ENCODE peak calls at places on chromosome 18, in six cellular contexts. N is mammary epithelial cell, P is A549, J is PC-9, V is tibial nerve, W is esophagus squamous epithelium. M is an unnamed sample.

GRCh38 chr18:7873316-7873715 is 306.2 kb downstream of the PTPRM start:
- DNase-seq in N (no peak), P (peak), J (no peak), V (no peak), W (no peak), M (no peak)

GRCh38 chr18:76686737-76687231 is 135.6 kb upstream of the ZNF236 start:
- DNase-seq in N (peak), P (peak), J (peak), V (peak), W (no peak), M (no peak)

GRCh38 chr18:21391074-21391673 is 149.1 kb downstream of the GREB1L start:
- DNase-seq in N (peak), P (peak), J (peak), V (no peak), W (no peak), M (peak)

GRCh38 chr18:48229445-48230052 is 179.6 kb downstream of the ZBTB7C start:
- DNase-seq in N (no peak), P (no peak), J (no peak), V (no peak), W (no peak), M (no peak)

GRCh38 chr18:8480506-8481328 is 128.5 kb upstream of the RAB12 start:
- DNase-seq in N (peak), P (peak), J (peak), V (no peak), W (no peak), M (no peak)

GRCh38 chr18:79523221-79523737 is 127.5 kb downstream of the NFATC1 start:
- DNase-seq in N (no peak), P (no peak), J (no peak), V (no peak), W (no peak), M (no peak)

GRCh38 chr18:50982802-50983179 is 15.0 kb downstream of the ELAC1 start:
- DNase-seq in N (no peak), P (no peak), J (no peak), V (no peak), W (no peak), M (no peak)

GRCh38 chr18:50709215-50709614 is 110.6 kb downstream of the MRO start:
- DNase-seq in N (no peak), P (no peak), J (no peak), V (no peak), W (no peak), M (no peak)

GRCh38 chr18:61643884-61644647 is 248.7 kb downstream of the RNF152 start:
- DNase-seq in N (no peak), P (no peak), J (no peak), V (no peak), W (no peak), M (no peak)

GRCh38 chr18:62777814-62778213 is 62.5 kb downstream of the PHLPP1 start:
- DNase-seq in N (no peak), P (no peak), J (no peak), V (no peak), W (no peak), M (no peak)

GRCh38 chr18:45014047-45014501 is 333.4 kb downstream of the SETBP1 start:
- DNase-seq in N (peak), P (peak), J (peak), V (no peak), W (no peak), M (peak)

GRCh38 chr18:7770903-7771302 is 203.8 kb downstream of the PTPRM start:
- DNase-seq in N (no peak), P (no peak), J (no peak), V (no peak), W (no peak), M (no peak)

GRCh38 chr18:75473316-75473715 is 45.8 kb upstream of the SMIM21 start:
- DNase-seq in N (no peak), P (no peak), J (no peak), V (no peak), W (no peak), M (no peak)

GRCh38 chr18:41731887-41732286 is 223.1 kb upstream of the PIK3C3 start:
- DNase-seq in N (no peak), P (no peak), J (no peak), V (no peak), W (no peak), M (no peak)

DNA sequence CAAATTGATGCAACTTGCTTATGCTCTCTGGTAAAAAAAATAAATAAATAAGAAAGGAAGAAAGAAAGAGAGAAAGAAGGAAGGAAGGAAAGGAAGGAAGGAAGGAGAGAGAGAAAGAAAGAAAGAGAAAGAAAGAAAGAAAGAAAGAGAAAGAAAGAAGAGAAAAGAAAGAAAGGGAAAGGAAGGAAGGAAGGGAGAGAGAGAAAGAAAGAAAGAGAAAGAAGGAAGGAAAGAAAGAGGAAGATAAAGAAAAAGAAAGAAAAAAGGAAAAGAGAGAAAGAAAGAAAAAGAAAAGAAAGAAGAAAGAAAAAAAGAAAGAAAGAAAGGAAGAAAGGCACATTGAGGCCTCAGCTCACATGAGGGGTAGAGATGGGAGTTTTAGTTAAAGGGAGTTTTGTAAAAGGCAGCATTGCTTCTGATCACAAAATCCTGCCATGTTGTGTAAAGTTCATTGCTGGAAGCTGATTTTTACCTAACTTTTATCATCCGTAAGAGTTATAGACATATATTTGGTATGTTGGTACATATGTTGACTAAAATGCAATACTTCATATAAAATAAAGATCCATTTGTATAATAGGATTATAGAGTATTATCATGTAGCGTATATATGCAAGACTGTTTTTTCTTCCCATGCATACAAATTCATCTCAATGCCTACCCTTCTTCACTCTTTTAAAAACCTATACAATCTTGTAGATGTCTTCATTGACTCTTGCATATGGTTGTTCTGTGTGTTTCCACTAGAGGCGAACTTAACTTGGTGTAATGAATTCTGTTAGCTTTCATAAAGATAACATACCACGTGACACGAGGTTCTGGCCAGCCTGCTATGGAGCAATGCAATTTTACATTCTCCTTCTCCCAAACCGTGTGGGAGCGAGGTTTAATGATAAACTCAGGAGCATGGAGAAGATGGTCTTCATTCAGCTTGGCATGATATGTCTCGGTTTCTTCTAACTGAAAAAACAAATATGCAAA is 32.8 kb downstream of the MYOM1 start:
- DNase-seq in N (no peak), P (peak), J (no peak), V (no peak), W (no peak), M (no peak)
- TF ChIP-seq CTCF in N (no peak), P (no peak), J (no peak), V (no peak), W (no peak), M (no peak)

DNA sequence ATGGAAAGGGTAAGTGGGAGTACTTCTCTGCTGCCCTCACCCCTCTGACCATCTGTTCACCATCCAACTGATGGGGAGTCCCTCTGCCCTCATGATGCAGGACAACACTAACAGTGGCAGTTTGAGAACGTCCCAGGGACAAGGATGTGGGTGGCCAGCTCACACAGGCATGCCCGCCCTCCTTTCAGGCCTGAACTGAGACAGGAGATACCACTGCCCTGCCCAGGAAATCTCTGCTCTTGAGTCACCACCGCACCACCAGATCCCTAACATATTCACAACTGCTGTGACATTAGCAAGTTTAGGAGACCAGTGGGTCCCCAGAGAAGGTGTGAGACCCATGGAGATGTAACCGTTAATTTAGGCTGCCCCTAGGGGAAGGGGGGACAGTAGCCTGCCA is 66.2 kb downstream of the TRAPPC8 start:
- DNase-seq in N (peak), P (no peak), J (no peak), V (no peak), W (no peak), M (no peak)
- TF ChIP-seq CTCF in N (no peak), P (no peak), J (no peak), V (no peak), W (no peak), M (no peak)

DNA sequence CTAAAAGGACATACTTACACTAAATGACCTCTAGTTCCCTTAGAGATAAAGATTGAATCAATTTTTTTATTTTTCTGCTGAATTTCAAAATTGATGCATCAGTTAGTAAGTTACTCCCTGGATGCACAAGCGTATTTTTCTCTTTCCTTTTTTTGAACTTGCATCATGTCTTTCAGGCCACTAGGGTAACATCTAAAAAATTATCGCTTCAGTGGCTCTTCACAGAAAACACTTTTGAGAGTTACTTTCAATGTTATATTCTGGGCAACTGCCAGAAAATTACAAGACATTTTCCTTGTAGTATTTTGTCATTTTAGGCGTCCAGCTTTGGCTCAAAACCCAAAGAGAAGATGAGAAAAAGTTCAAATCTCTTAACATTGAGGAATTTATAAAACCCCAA is 59.8 kb downstream of the DSEL start:
- DNase-seq in N (no peak), P (no peak), J (no peak), V (no peak), W (no peak), M (no peak)
- TF ChIP-seq CTCF in N (peak), P (no peak), J (no peak), V (no peak), W (no peak), M (no peak)

GRCh38 chr18:37180086-37180485 is 351.2 kb downstream of the KIAA1328 start:
- DNase-seq in N (no peak), P (no peak), J (no peak), V (no peak), W (no peak), M (no peak)

GRCh38 chr18:37170984-37171383 is 342.1 kb downstream of the KIAA1328 start:
- DNase-seq in N (no peak), P (no peak), J (no peak), V (no peak), W (no peak), M (no peak)

GRCh38 chr18:37179384-37179783 is 350.5 kb downstream of the KIAA1328 start:
- DNase-seq in N (no peak), P (no peak), J (no peak), V (no peak), W (no peak), M (no peak)

GRCh38 chr18:37176307-37176934 is 347.5 kb downstream of the KIAA1328 start:
- DNase-seq in N (peak), P (no peak), J (peak), V (no peak), W (no peak), M (no peak)

DNA sequence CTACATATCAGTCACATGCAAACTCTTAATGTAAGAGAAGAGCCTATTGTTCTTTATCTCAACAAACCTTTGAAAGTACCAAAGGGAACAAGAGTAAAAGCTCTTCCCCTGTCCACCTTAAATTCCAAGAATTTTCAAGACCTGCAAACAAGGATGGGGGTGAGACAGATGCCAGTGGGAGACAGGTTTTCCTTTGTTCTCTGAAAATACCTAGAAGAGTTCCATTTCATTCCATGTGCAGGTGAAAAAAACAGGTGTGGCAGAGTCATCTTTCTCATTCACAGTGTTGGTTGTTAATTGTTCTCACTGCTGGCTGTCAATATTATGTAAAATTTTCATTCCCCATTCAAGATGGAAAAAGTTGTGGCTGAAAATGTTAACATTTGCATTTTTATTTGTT is 346.8 kb downstream of the KIAA1328 start:
- DNase-seq in N (no peak), P (no peak), J (peak), V (no peak), W (no peak), M (peak)
- TF ChIP-seq CTCF in N (no peak), P (no peak), J (no peak), V (no peak), W (no peak), M (no peak)

GRCh38 chr18:52995875-52996274 is 655.9 kb downstream of the DCC start:
- DNase-seq in N (no peak), P (no peak), J (no peak), V (no peak), W (no peak), M (no peak)

GRCh38 chr18:52991246-52991645 is 651.2 kb downstream of the DCC start:
- DNase-seq in N (no peak), P (no peak), J (no peak), V (no peak), W (no peak), M (no peak)

GRCh38 chr18:52992041-52992440 is 652.0 kb downstream of the DCC start:
- DNase-seq in N (no peak), P (peak), J (no peak), V (no peak), W (no peak), M (no peak)
- TF ChIP-seq CTCF in N (no peak), P (no peak), J (no peak), V (no peak), W (no peak), M (no peak)

GRCh38 chr18:3499498-3499897 is 49.5 kb downstream of the TGIF1 start:
- DNase-seq in N (no peak), P (no peak), J (no peak), V (no peak), W (no peak), M (no peak)
- TF ChIP-seq CTCF in N (no peak), P (no peak), J (no peak), V (no peak), W (no peak), M (no peak)

GRCh38 chr18:58580623-58581022 is 48.3 kb downstream of the ALPK2 start:
- DNase-seq in N (no peak), P (peak), J (no peak), V (no peak), W (no peak), M (no peak)
- TF ChIP-seq CTCF in N (no peak), P (no peak), J (no peak), V (no peak), W (no peak), M (no peak)

GRCh38 chr18:43380098-43380672 is 102.9 kb upstream of the SYT4 start:
- DNase-seq in N (no peak), P (no peak), J (no peak), V (no peak), W (no peak), M (no peak)
- TF ChIP-seq CTCF in N (no peak), P (no peak), J (no peak), V (no peak), W (no peak), M (no peak)

DNA sequence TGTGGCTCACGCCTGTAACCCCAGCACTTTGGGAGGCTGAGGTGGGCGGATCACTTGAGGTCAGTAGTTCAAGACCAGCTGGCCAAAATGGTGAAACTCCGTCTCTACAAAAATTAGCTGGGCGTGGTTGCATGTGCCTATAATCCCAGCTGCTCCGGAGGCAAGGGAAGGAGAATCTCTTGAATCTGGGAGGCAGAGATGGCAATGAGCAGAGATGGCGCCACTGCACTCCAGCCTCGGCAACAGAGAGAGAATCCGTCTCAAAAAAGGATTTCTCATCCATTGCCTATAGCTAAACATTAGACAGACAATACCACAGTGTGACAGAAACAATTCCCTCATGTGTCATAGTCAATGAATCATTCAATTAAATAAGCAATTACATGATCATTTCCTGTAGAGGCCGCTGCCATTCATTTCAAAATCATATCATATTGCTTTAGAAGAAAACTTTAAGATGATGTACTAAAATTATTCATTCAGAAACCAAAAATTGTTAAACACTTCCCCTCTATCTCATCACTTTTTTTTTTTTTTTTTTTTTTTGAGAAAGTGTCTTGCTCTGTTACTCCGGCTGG is 69.5 kb upstream of the TGIF1 start:
- DNase-seq in N (peak), P (peak), J (no peak), V (no peak), W (no peak), M (no peak)
- TF ChIP-seq CTCF in N (peak), P (peak), J (peak), V (no peak), W (no peak), M (peak)

DNA sequence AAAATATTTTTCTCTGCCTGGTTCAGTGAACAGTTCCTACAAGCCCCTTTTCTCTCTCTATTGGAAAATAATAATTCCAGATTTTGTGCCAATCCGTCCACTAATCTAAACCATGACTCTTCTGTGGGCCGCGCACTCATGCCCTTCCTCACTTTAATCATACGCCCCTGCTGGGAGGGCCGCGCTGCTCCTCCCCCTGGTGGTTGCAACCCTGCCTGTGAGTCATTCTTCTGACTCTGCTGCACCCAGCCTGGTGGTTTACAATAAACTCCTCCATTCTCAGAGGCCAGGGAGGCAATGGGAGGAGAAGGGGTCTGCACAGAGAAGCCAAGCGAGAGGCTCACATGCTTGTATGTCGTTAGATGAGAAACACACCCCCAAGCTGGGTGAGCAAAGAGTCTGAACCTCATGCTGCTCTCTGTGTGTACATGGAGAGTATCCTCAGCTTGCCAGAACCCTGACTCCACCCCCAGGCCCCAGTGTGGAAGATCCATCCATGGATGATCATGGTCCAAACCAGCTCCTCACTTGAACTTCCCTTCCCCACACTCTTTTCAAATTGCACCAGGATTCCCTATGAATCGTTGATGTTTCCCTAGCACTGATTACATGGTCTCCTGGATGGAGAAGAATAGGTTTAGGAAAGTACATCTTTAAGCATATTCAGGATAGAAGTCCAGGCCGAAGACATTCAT is 228.9 kb downstream of the ANKRD30B start:
- DNase-seq in N (peak), P (no peak), J (peak), V (no peak), W (no peak), M (no peak)
- TF ChIP-seq CTCF in N (no peak), P (no peak), J (peak), V (no peak), W (no peak), M (no peak)

M was measured in keratinocyte.